ENCODE peak calls at places on chromosomes 2 and 18, in six cellular contexts. One of them, this sample, is unnamed.

GRCh38 chr18:41226186-41226585 is 728.8 kb upstream of the PIK3C3 start:
- DNase-seq in K562: no peak
- DNase-seq in HepG2: no peak
- DNase-seq in H1: no peak
- DNase-seq in GM12878: no peak
- DNase-seq in GM12892: no peak
- DNase-seq in this sample: no peak

GRCh38 chr2:101479328-101479727 is 4.4 kb upstream of the RFX8 start:
- DNase-seq in HepG2: no peak
- DNase-seq in H1: no peak
- DNase-seq in GM12878: no peak
- DNase-seq in K562: no peak
- DNase-seq in GM12892: no peak
- DNase-seq in this sample: no peak

GRCh38 chr2:234991793-234992192 is 40.0 kb downstream of the SH3BP4 start:
- DNase-seq in K562: no peak
- DNase-seq in GM12892: no peak
- DNase-seq in H1: no peak
- DNase-seq in GM12878: no peak
- DNase-seq in HepG2: no peak
- DNase-seq in this sample: no peak

GRCh38 chr18:57716550-57716949 is 86.6 kb downstream of the ATP8B1 start:
- DNase-seq in HepG2: no peak
- DNase-seq in GM12878: no peak
- DNase-seq in GM12892: no peak
- DNase-seq in H1: no peak
- DNase-seq in K562: no peak
- DNase-seq in this sample: no peak

GRCh38 chr2:230326453-230327417 is at the start of gene SP140L:
- DNase-seq in K562: peak; percentile 68
- DNase-seq in H1: no peak
- DNase-seq in GM12878: peak; percentile 55
- DNase-seq in GM12892: peak; percentile 61
- DNase-seq in HepG2: peak; percentile 82
- DNase-seq in this sample: peak; percentile 56

GRCh38 chr2:178846458-178846802 is 39.2 kb upstream of the TTN start:
- DNase-seq in GM12878: no peak
- DNase-seq in K562: no peak
- DNase-seq in HepG2: no peak
- DNase-seq in H1: no peak
- DNase-seq in GM12892: no peak
- DNase-seq in this sample: no peak

GRCh38 chr2:126657636-126658315 is 1.8 kb downstream of the GYPC start:
- DNase-seq in GM12892: peak; percentile 46
- DNase-seq in HepG2: no peak
- DNase-seq in K562: peak; percentile 92
- DNase-seq in GM12878: peak; percentile 61
- DNase-seq in H1: peak; percentile 38
- DNase-seq in this sample: peak; percentile 62

GRCh38 chr2:116787808-116788207 is 1026.7 kb upstream of the DDX18 start:
- DNase-seq in GM12892: no peak
- DNase-seq in GM12878: no peak
- DNase-seq in HepG2: no peak
- DNase-seq in H1: no peak
- DNase-seq in K562: no peak
- DNase-seq in this sample: no peak

GRCh38 chr2:239274391-239275001 is 126.3 kb downstream of the HDAC4 start:
- DNase-seq in HepG2: no peak
- DNase-seq in GM12878: no peak
- DNase-seq in GM12892: no peak
- DNase-seq in K562: peak; percentile 86
- DNase-seq in H1: no peak
- DNase-seq in this sample: no peak

GRCh38 chr2:167136876-167137579 is 248.7 kb downstream of the XIRP2 start:
- DNase-seq in GM12892: no peak
- DNase-seq in H1: no peak
- DNase-seq in GM12878: no peak
- DNase-seq in HepG2: no peak
- DNase-seq in K562: no peak
- DNase-seq in this sample: no peak

GRCh38 chr2:7281348-7281747 is 364.1 kb downstream of the RNF144A start:
- DNase-seq in K562: no peak
- DNase-seq in GM12892: no peak
- DNase-seq in GM12878: peak; percentile 35
- DNase-seq in HepG2: no peak
- DNase-seq in H1: no peak
- DNase-seq in this sample: no peak

GRCh38 chr2:238761802-238762373 is 86.0 kb upstream of the TWIST2 start:
- DNase-seq in K562: no peak
- DNase-seq in GM12878: no peak
- DNase-seq in HepG2: no peak
- DNase-seq in H1: no peak
- DNase-seq in GM12892: no peak
- DNase-seq in this sample: no peak

GRCh38 chr2:118186110-118186857 is 98.0 kb downstream of the INSIG2 start:
- DNase-seq in H1: peak; percentile 70
- DNase-seq in K562: no peak
- DNase-seq in HepG2: no peak
- DNase-seq in GM12878: peak; percentile 44
- DNase-seq in GM12892: peak; percentile 79
- DNase-seq in this sample: peak; percentile 90
- TF ChIP-seq POLR2A in H1: peak; percentile 87
- TF ChIP-seq POLR2A in K562: no peak
- TF ChIP-seq POLR2A in HepG2: no peak
- TF ChIP-seq POLR2A in GM12878: peak; percentile 86
- TF ChIP-seq POLR2A in GM12892: peak; percentile 30
- TF ChIP-seq POLR2A in this sample: peak; percentile 44

DNA sequence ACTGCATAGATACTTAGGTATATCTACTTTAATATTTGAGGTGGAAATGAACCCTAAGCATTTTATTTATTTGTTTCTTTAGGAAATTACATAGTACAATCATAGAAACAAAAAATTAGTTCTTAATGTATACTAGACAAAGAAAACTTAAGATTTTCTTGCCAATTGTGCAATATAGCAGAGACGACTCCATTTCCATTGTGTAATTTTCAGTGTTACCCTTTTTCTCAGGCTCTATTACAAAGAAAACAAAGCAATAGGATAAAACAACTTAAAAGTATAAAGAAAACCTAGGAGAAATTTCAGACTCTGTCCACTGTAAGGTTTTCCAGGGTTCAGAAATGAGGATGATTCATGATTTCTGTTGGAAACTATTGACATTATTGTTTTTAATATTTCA is 89.0 kb upstream of the SERTAD2 start:
- DNase-seq in HepG2: no peak
- DNase-seq in H1: no peak
- DNase-seq in GM12878: no peak
- DNase-seq in GM12892: no peak
- DNase-seq in K562: no peak
- DNase-seq in this sample: no peak
- TF ChIP-seq TAF1 in HepG2: no peak
- TF ChIP-seq TAF1 in H1: no peak
- TF ChIP-seq TAF1 in GM12878: no peak
- TF ChIP-seq TAF1 in GM12892: no peak
- TF ChIP-seq TAF1 in K562: no peak
- TF ChIP-seq TAF1 in this sample: no peak

GRCh38 chr2:206474059-206474458 is 30.7 kb downstream of the ADAM23 start:
- DNase-seq in K562: no peak
- DNase-seq in HepG2: no peak
- DNase-seq in GM12892: no peak
- DNase-seq in H1: no peak
- DNase-seq in GM12878: no peak
- DNase-seq in this sample: no peak
- TF ChIP-seq POLR2AphosphoS5 in K562: no peak
- TF ChIP-seq POLR2AphosphoS5 in HepG2: no peak
- TF ChIP-seq POLR2AphosphoS5 in GM12892: no peak
- TF ChIP-seq POLR2AphosphoS5 in H1: no peak
- TF ChIP-seq POLR2AphosphoS5 in GM12878: no peak
- TF ChIP-seq POLR2AphosphoS5 in this sample: no peak

DNA sequence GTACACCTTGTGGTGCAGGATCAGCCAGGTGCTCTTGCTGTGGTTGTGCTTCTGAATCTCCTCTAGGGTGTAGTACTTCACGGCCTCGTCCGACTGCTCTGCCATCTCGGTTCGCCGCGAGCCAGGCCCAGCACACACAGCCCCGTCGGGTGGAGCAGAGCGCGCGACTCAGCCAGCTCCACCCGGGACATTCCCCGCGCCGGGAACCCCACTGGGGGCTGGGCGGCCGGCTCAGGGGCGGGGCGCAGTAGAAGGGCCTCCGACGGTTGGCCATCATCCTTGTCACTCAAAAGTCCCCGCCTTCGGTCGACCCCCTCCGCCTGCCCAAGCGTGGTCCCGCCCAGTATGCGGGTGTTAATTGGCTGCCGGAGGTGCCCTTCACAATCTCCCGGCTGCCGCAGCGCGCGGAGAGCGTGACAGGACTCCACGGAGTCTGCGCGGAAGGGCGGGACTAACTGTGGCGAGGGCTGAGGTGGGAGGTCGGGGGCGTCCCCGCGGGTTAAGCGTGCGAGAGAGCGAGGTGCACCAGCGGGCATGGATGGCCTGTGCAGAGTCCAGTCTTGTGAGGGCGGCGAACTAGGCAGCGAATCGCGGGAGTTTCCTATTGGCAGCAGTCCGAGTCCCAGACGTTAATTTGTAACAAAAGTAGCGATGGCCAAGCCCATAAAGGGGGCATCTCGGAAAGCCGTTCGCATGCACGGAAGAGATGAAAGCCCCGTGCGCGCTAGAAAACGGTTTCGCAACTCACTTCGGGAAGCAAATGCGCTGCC is at the start of gene CYB5A:
- DNase-seq in HepG2: peak; percentile 98
- DNase-seq in K562: peak; percentile 79
- DNase-seq in GM12892: peak; percentile 97
- DNase-seq in H1: peak; percentile 84
- DNase-seq in GM12878: peak; percentile 87
- DNase-seq in this sample: peak; percentile 92
- TF ChIP-seq POLR2A in HepG2: peak; percentile 60
- TF ChIP-seq POLR2A in K562: no peak
- TF ChIP-seq POLR2A in GM12892: peak; percentile 70
- TF ChIP-seq POLR2A in H1: no peak
- TF ChIP-seq POLR2A in GM12878: peak; percentile 83
- TF ChIP-seq POLR2A in this sample: no peak

GRCh38 chr2:113114224-113114945 is 13.0 kb upstream of the IL1RN start:
- DNase-seq in HepG2: no peak
- DNase-seq in H1: no peak
- DNase-seq in K562: no peak
- DNase-seq in GM12878: no peak
- DNase-seq in GM12892: no peak
- DNase-seq in this sample: no peak

GRCh38 chr2:113118263-113118657 is 9.1 kb upstream of the IL1RN start:
- DNase-seq in K562: no peak
- DNase-seq in H1: no peak
- DNase-seq in GM12878: no peak
- DNase-seq in GM12892: no peak
- DNase-seq in HepG2: no peak
- DNase-seq in this sample: no peak

GRCh38 chr2:113114996-113115395 is 12.4 kb upstream of the IL1RN start:
- DNase-seq in HepG2: no peak
- DNase-seq in K562: no peak
- DNase-seq in GM12878: no peak
- DNase-seq in GM12892: no peak
- DNase-seq in H1: no peak
- DNase-seq in this sample: no peak

GRCh38 chr2:113117594-113118262 is 9.7 kb upstream of the IL1RN start:
- DNase-seq in H1: no peak
- DNase-seq in GM12878: no peak
- DNase-seq in K562: peak; percentile 62
- DNase-seq in HepG2: no peak
- DNase-seq in GM12892: no peak
- DNase-seq in this sample: no peak

DNA sequence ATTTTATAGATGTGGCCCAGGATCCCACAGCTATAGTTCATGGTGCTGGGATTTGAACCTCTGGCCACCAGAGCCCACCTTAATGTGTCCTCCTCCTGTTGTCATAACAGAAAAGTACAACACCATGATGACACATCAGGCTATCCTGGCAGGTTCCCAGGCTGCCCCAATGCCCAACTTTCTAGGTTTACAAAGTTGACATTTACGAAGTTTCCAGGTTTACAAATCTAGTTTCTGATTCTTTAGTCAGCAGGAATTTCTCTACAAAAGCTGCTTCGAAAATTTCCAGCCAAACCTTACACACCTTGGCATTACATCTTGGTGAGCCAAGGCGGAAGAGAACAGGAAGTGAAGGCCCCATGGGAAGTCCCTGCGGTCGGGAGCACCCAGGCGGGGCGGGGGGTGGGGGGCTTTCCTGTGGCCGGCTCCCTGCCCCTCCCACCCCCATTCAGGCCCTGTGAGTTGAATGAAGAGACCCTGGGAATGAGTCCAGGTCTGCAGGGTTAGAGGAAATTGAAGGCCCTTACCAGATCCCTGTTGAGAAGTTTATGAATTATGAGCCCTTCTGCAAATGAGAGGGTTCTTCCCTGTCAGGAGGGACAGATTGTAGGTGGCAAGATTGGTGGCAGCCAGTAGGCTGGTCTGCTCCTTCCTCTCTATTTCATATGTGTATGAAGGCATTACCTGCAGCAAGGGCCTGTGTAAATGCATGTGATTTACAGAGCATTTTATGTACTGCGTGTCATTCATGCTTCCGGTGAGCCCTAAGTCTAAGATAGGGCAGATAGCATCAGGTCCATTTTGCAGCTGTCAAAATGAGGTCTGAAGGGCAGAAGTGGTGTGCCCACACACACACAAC is 11.1 kb upstream of the IL1RN start:
- DNase-seq in H1: no peak
- DNase-seq in GM12878: no peak
- DNase-seq in HepG2: no peak
- DNase-seq in GM12892: no peak
- DNase-seq in K562: no peak
- DNase-seq in this sample: no peak
- TF ChIP-seq TAF1 in H1: no peak
- TF ChIP-seq TAF1 in GM12878: no peak
- TF ChIP-seq TAF1 in HepG2: no peak
- TF ChIP-seq TAF1 in GM12892: no peak
- TF ChIP-seq TAF1 in K562: no peak
- TF ChIP-seq TAF1 in this sample: no peak

This sample was measured in GM12891.